ENCODE peak calls at places on chromosomes 13 and 19, in eight cellular contexts. L is activated B cell treated with CpG ODN at 0.5 μM for 24 hours; T is epithelial cell of esophagus; B is CD4-positive, alpha-beta T cell; Z is PC-9; N is lung; U is heart right ventricle; S is tibial artery. H is an unnamed sample.

GRCh38 chr13:37701972-37702371 is 103.4 kb upstream of the POSTN start:
- DNase-seq in Z (no peak), B (no peak), T (peak; percentile 84), N (no peak), L (no peak), S (peak; percentile 59), U (no peak), H (no peak)

GRCh38 chr19:1471514-1472107 is 7.4 kb downstream of the C19orf25 start:
- DNase-seq in B (peak; percentile 29), T (no peak), N (no peak), S (no peak), L (no peak), Z (no peak), U (peak; percentile 17), H (no peak)

GRCh38 chr19:1767464-1767933 is 14.2 kb downstream of the ONECUT3 start:
- DNase-seq in Z (no peak), T (no peak), U (peak; percentile 48), N (peak; percentile 44), S (no peak), B (peak; percentile 58), L (peak; percentile 74), H (peak; percentile 95)

GRCh38 chr13:105426454-105426853 is 1109.0 kb downstream of the EFNB2 start:
- DNase-seq in T (no peak), S (no peak), Z (no peak), N (no peak), B (no peak), U (no peak), L (no peak), H (no peak)

GRCh38 chr19:45901432-45901903 is 945 bp downstream of the MYPOP start:
- DNase-seq in T (peak; percentile 52), B (peak; percentile 28), N (no peak), L (peak; percentile 41), S (peak; percentile 33), Z (no peak), U (peak; percentile 57), H (no peak)

GRCh38 chr13:19185086-19185864 is 3.7 kb upstream of the TUBA3C start:
- DNase-seq in S (no peak), Z (no peak), U (no peak), B (no peak), L (no peak), T (no peak), N (peak; percentile 28), H (no peak)

GRCh38 chr13:97539651-97540230 is 105.8 kb downstream of the RAP2A start:
- DNase-seq in B (no peak), S (no peak), U (no peak), L (no peak), T (peak; percentile 71), Z (no peak), N (no peak), H (no peak)

GRCh38 chr19:16751701-16752100 is 32.1 kb downstream of the NWD1 start:
- DNase-seq in S (no peak), B (no peak), Z (no peak), N (no peak), L (no peak), U (no peak), T (no peak), H (no peak)

GRCh38 chr13:98802548-98802947 is 50.1 kb upstream of the SLC15A1 start:
- DNase-seq in L (no peak), U (no peak), T (no peak), N (no peak), B (no peak), S (no peak), Z (no peak), H (no peak)

GRCh38 chr13:108919036-108919907 is 289.9 kb downstream of the MYO16 start:
- DNase-seq in B (no peak), Z (peak; percentile 82), U (no peak), N (peak; percentile 41), L (no peak), S (no peak), T (peak; percentile 85), H (no peak)

GRCh38 chr13:75675421-75675820 is 39.3 kb downstream of the LMO7 start:
- DNase-seq in L (no peak), S (no peak), N (no peak), T (no peak), U (no peak), B (no peak), Z (no peak), H (no peak)

GRCh38 chr13:101457176-101457575 is 4.7 kb downstream of the ITGBL1 start:
- DNase-seq in B (no peak), U (no peak), L (no peak), Z (no peak), T (no peak), N (no peak), S (no peak), H (no peak)

GRCh38 chr13:42041684-42042035 is 6.8 kb upstream of the DGKH start:
- DNase-seq in B (no peak), S (peak; percentile 70), L (no peak), Z (peak; percentile 52), T (peak; percentile 50), N (peak; percentile 62), U (peak; percentile 37), H (no peak)

GRCh38 chr13:112112534-112113276 is 45.8 kb downstream of the SOX1 start:
- DNase-seq in B (no peak), U (no peak), Z (no peak), N (no peak), T (no peak), S (no peak), L (no peak), H (no peak)

GRCh38 chr13:84961023-84961422 is 838.2 kb downstream of the SLITRK6 start:
- DNase-seq in T (no peak), B (no peak), L (no peak), Z (no peak), N (no peak), S (no peak), U (no peak), H (no peak)

GRCh38 chr13:34044660-34045080 is 226.7 kb downstream of the RFC3 start:
- DNase-seq in U (no peak), L (no peak), Z (peak; percentile 93), N (no peak), T (peak; percentile 89), B (no peak), S (no peak), H (no peak)

GRCh38 chr13:80297094-80297493 is 43.8 kb downstream of the SPRY2 start:
- DNase-seq in T (no peak), U (no peak), Z (no peak), L (no peak), S (no peak), N (no peak), B (no peak), H (no peak)

GRCh38 chr13:110564472-110564985 is 3.0 kb upstream of the RAB20 start:
- DNase-seq in S (no peak), T (no peak), B (no peak), L (no peak), N (no peak), Z (no peak), U (no peak), H (no peak)

GRCh38 chr13:92721610-92722009 is 505.0 kb upstream of the GPC6 start:
- DNase-seq in N (no peak), L (no peak), Z (no peak), S (no peak), B (no peak), U (no peak), T (no peak), H (no peak)

GRCh38 chr13:46184277-46184699 is 2.3 kb upstream of the LCP1 start:
- DNase-seq in T (no peak), N (no peak), Z (peak; percentile 28), U (peak; percentile 23), S (no peak), B (peak; percentile 68), L (peak; percentile 61), H (no peak)
- TF ChIP-seq CTCF in T (peak; percentile 14), N (no peak), Z (peak; percentile 44), U (no peak), S (no peak), B (peak; percentile 74), L (no peak), H (peak; percentile 48)

DNA sequence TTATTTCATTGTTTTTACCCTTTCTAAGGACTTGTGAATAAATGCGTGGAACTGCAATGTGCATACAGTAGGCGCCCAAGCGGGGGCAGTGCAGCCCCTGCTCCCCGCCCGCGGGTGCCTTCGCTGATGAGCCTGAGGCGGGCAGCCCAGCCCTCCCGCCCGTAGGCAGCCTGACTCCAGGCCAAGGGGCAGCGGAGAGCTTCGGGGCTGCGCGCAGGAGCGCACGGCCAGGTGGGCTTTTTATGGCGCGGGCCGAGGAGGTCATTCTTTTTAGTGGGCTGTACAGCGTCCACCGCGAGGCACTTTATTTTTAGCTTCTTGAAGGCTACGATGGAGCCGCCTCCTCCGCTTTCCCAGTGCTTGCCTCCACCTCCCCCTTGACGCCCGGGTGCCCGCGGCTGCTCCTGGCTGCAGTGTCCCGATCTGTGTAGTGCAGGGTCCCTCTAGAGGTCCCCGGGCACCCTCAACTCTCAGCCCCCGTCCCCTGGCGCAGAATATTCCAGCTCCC is 60.5 kb downstream of the CCNE1 start:
- DNase-seq in T (peak; percentile 19), B (no peak), L (no peak), U (no peak), Z (no peak), S (no peak), N (no peak), H (no peak)
- TF ChIP-seq CTCF in T (peak; percentile 18), B (no peak), L (no peak), U (peak; percentile 12), Z (no peak), S (no peak), N (no peak), H (no peak)

GRCh38 chr19:33193269-33193863 is 764 bp upstream of the LRP3 start:
- DNase-seq in T (no peak), U (no peak), B (no peak), N (no peak), S (no peak), L (no peak), Z (no peak), H (no peak)

GRCh38 chr19:33191501-33191900 is 2.6 kb upstream of the LRP3 start:
- DNase-seq in Z (no peak), L (no peak), T (no peak), N (no peak), U (no peak), S (no peak), B (no peak), H (no peak)

GRCh38 chr19:33194527-33194883 is 375 bp downstream of the LRP3 start:
- DNase-seq in Z (no peak), B (no peak), U (no peak), L (no peak), N (no peak), T (no peak), S (no peak), H (no peak)

GRCh38 chr19:33193864-33194362 is at the start of gene LRP3:
- DNase-seq in T (peak; percentile 32), Z (no peak), L (no peak), U (peak; percentile 59), B (no peak), N (no peak), S (no peak), H (peak; percentile 46)

DNA sequence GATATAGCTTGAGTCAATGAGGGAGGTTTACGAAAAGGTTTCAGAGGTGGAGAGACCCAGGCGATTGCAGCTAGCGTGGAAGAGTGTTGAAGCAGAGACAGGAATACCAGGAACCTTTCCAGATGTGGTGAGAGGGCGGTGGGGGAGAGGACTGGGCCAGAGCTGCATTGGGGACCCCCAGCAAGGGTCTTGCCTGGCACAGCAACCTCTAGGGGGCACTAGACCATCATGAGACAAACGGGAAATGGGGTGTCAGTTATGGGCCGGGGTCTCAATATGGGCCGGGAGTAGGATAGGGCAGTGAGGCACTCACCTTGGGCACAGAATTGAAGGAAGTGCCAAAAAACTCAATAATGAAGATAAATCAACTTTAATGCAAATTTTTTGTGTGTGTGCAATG is 2.1 kb upstream of the LRP3 start:
- DNase-seq in Z (no peak), T (no peak), L (no peak), U (no peak), B (no peak), S (no peak), N (no peak), H (no peak)
- TF ChIP-seq CTCF in Z (no peak), T (no peak), L (no peak), U (no peak), B (no peak), S (no peak), N (no peak), H (no peak)

GRCh38 chr19:53554804-53555203 is 16.9 kb downstream of the ZNF331 start:
- DNase-seq in N (no peak), S (no peak), L (no peak), B (no peak), U (no peak), Z (no peak), T (no peak), H (no peak)
- TF ChIP-seq CTCF in N (no peak), S (no peak), L (no peak), B (no peak), U (no peak), Z (no peak), T (no peak), H (no peak)

H was measured in D721Med.